ENCODE peak calls at places on chromosomes 12 and 14, in four cellular contexts. M is K562, P is GM23338, F is endothelial cell of umbilical vein. D is an unnamed sample.

GRCh38 chr14:39974036-39974435 is 541.8 kb upstream of the FBXO33 start:
- DNase-seq in M (no peak), P (no peak), F (no peak), D (no peak)

GRCh38 chr12:130916251-130916911 is 37.3 kb upstream of the ADGRD1 start:
- DNase-seq in M (peak; percentile 57), P (peak; percentile 85), F (peak; percentile 6), D (peak; percentile 85)

GRCh38 chr12:120079352-120080042 is 37.1 kb downstream of the RAB35 start:
- DNase-seq in M (no peak), P (no peak), F (no peak), D (no peak)

GRCh38 chr12:62602445-62603060 is 135.9 kb downstream of the MON2 start:
- DNase-seq in M (peak; percentile 80), P (peak; percentile 95), F (peak; percentile 91), D (peak; percentile 95)

GRCh38 chr12:64691793-64692583 is 67.2 kb downstream of the GNS start:
- DNase-seq in M (no peak), P (peak; percentile 58), F (no peak), D (no peak)

GRCh38 chr14:71745072-71745471 is 187.2 kb upstream of the RGS6 start:
- DNase-seq in M (no peak), P (no peak), F (no peak), D (no peak)

GRCh38 chr14:93940437-93940836 is 13.3 kb downstream of the FAM181A start:
- DNase-seq in M (no peak), P (no peak), F (no peak), D (no peak)

GRCh38 chr12:52004042-52004648 is 2.6 kb upstream of the TAMALIN start:
- DNase-seq in M (peak; percentile 62), P (peak; percentile 90), F (peak; percentile 60), D (peak; percentile 82)

GRCh38 chr14:91873476-91874265 is 6.3 kb upstream of the TC2N start:
- DNase-seq in M (no peak), P (no peak), F (no peak), D (no peak)

GRCh38 chr14:97021571-97022171 is 224.5 kb downstream of the VRK1 start:
- DNase-seq in M (peak; percentile 32), P (peak; percentile 68), F (no peak), D (no peak)

GRCh38 chr14:103508930-103509329 is 13.7 kb downstream of the CKB start:
- DNase-seq in M (no peak), P (no peak), F (no peak), D (peak; percentile 18)

GRCh38 chr14:93970967-93971634 is 5.3 kb downstream of the ASB2 start:
- DNase-seq in M (no peak), P (no peak), F (no peak), D (no peak)

GRCh38 chr12:6546016-6546415 is 9.8 kb downstream of the IFFO1 start:
- DNase-seq in M (peak; percentile 57), P (no peak), F (no peak), D (no peak)

GRCh38 chr14:104082807-104083206 is 2.7 kb upstream of the ASPG start:
- DNase-seq in M (no peak), P (no peak), F (no peak), D (no peak)

GRCh38 chr12:47828967-47829482 is 9.3 kb upstream of the HDAC7 start:
- DNase-seq in M (peak; percentile 89), P (peak; percentile 76), F (peak; percentile 77), D (peak; percentile 96)

GRCh38 chr14:55942826-55943225 is 175.4 kb upstream of the PELI2 start:
- DNase-seq in M (no peak), P (peak; percentile 28), F (no peak), D (no peak)

GRCh38 chr14:41718477-41719166 is 111.9 kb downstream of the LRFN5 start:
- DNase-seq in M (no peak), P (no peak), F (no peak), D (no peak)

GRCh38 chr12:120998435-120998834 is 17.9 kb downstream of the C12orf43 start:
- DNase-seq in M (no peak), P (no peak), F (no peak), D (no peak)

GRCh38 chr12:53976172-53976822 is 1.5 kb upstream of the HOTAIR start:
- DNase-seq in M (no peak), P (peak; percentile 73), F (no peak), D (no peak)
- H3K27ac ChIP-seq in M (no peak overlapping the region), P (no peak overlapping the region), F (no peak overlapping the region), D (no peak overlapping the region)

DNA sequence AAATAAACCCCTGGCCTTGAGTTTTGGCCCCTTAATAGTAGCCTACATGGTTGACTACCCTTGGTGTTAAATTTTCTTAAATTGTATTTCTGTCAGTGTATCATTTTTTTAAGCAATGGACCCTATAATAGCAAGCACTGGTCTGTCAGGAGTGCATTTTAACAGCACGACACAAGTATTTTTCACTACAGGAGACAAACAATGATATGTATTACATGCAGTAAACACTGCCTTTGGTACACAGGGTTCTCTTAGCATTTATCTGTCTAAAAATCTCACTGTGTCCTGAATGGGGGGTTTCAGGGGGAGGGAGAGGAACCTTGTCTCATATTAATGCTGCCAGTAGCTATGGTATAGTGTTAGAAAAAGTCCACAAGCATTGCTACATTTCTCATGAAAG is 18.4 kb downstream of the LMO3 start:
- DNase-seq in M (no peak), P (no peak), F (no peak), D (no peak)
- H3K4me1 ChIP-seq in M (no peaks in the 10 kb centered on the region), P (no peaks in the 10 kb centered on the region), F (no peaks in the 10 kb centered on the region), D (peaks cover 50% of the 10 kb centered on the region)

DNA sequence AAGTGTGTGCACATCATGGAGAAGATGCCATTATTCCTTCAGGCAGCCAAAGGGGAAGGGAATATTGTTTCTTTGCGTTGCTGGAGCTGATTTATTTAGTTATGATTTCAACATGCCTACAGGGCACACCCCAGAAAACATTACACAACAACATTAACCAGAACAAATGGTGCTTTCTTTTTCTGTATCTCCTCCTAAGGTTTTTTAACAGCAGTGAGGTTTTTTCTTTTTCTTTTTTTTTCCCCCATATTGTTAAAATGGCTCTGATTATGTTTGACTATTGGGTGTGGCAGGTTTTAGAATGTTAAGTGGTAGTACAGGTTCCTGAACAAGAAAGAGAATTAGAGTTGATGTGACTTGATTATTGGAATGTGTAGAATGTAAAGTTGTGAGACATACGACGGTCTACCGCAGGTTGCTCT is 144.8 kb downstream of the RAD51B start:
- DNase-seq in M (no peak), P (no peak), F (no peak), D (no peak)
- TF ChIP-seq POLR2AphosphoS5 in M (no peak), P (no peak), F (no peak), D (no peak)

GRCh38 chr14:76826122-76826521 is at the start of gene LRRC74A:
- DNase-seq in M (no peak), P (no peak), F (no peak), D (no peak)

GRCh38 chr14:76829016-76829365 is 2.8 kb downstream of the LRRC74A start:
- DNase-seq in M (no peak), P (no peak), F (peak; percentile 33), D (no peak)

GRCh38 chr14:76828339-76829015 is 2.3 kb downstream of the LRRC74A start:
- DNase-seq in M (no peak), P (no peak), F (no peak), D (no peak)

GRCh38 chr14:76829650-76830421 is 3.6 kb downstream of the LRRC74A start:
- DNase-seq in M (no peak), P (no peak), F (no peak), D (peak; percentile 76)

DNA sequence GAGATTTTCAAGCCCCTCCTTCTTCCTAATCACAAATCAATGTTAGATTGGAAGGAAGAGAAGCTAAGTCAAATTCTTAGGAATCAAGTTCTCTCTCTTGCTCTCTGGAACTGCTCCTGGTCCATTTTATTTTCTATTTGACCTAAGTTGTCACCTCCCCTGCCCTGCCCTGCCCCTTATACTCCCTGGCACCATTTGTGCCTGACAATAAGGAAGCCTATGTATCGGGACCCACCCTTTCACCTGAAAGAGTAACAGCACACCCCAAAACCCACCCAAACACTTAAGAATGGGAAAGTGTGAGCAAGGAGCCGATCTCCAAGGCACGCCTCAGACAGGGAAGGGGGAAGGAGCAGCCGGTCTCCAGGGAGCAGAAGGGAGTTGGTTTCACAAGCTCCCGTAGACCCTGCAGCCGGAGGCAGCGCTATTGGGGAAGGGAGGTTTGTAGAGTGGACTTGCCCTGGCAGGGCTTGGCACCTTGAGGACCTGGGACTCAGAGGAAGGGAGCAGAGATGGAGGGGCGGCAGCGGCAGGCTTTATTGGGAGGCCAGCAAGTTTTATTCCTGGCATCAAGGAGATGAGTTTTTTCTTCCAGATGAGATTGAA is 1.6 kb downstream of the LRRC74A start:
- DNase-seq in M (no peak), P (peak; percentile 18), F (no peak), D (no peak)
- H3K27ac ChIP-seq in M (no peak overlapping the region), P (no peak overlapping the region), F (no peak overlapping the region), D (peak overlapping the region; percentile 46)

GRCh38 chr14:69660344-69661193 is 49.2 kb downstream of the SUSD6 start:
- DNase-seq in M (no peak), P (no peak), F (peak; percentile 22), D (no peak)
- H3K4me1 ChIP-seq in M (peaks cover 12% of the 10 kb centered on the region), P (peaks cover 28% of the 10 kb centered on the region), F (peaks cover 7% of the 10 kb centered on the region), D (no peaks in the 10 kb centered on the region)

DNA sequence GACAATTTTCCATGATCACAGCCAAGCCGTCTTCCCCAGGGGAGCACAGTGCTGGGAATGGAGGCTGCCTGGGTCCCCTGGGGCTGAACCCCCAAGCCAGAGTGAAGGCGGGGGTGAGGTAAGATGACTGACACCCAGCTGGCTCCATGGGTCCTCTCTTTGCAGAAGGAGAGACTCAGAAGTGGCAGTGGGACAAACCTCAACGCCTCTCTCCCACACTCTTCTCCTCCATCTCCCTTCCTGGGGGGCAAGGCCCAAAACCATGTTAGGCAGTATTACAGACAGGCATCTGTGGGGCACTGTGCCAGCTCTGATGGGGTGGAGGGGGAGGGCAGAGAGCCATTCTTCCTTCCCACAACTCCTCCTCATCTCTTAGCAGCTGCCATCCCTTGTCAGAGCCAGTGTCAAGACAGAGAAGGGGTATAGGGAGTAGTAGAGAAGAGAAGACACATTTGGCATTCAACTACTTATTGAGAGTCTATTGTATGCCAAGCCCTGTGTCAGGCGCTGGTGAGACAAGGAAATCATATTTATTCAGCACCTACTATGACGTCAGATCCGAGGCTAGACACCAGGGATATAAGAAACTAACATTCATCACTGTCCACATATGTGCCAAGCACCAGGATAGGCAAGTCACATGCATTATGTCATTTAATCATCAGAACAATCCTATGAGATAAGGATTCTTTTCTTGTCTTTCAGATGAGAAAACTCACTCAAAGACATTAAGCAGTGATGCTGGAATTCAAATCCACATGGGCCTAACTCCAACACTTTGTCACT is 3.5 kb downstream of the ITGA7 start:
- DNase-seq in M (no peak), P (no peak), F (no peak), D (peak; percentile 72)
- TF ChIP-seq POLR2AphosphoS5 in M (no peak), P (no peak), F (no peak), D (peak; percentile 57)

GRCh38 chr12:11753151-11753501 is 103.7 kb downstream of the ETV6 start:
- DNase-seq in M (no peak), P (peak; percentile 53), F (no peak), D (no peak)
- H3K27ac ChIP-seq in M (no peak overlapping the region), P (peak overlapping the region; percentile 15), F (no peak overlapping the region), D (peak overlapping the region; percentile 92)

DNA sequence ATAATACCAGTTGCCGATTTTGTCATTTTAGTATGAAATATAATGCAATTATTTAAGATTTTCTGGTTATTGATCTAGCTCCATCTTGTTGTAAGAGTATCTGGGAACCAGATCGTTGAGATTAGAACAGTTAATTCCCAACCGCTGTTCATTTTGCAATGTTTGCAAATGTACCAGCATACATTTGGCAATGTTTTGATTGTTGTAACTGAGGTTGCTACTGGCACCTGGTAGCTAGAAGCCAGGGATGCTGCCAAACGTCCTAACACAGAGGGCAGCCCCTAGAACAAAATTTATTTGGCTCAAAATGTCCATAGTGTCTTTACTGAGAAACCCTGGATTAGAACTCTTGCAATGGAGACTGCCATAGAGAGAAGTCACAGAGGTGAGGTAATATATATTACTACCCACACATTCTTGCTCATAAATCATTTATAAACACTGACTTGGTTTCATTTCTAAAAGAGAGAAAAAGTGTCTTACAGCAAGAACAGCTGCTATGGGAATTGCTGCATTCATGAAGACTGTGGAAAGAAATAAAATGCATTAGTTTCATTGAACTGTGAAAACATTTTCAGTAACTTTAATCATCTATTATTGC is 46.3 kb downstream of the ABCC9 start:
- DNase-seq in M (no peak), P (no peak), F (no peak), D (peak; percentile 66)
- H3K4me1 ChIP-seq in M (no peaks in the 10 kb centered on the region), P (no peaks in the 10 kb centered on the region), F (no peaks in the 10 kb centered on the region), D (no peaks in the 10 kb centered on the region)

D was measured in sigmoid colon.